ENCODE peak calls at places on chromosome 9, in five cellular contexts. D is mammary epithelial cell, F is kidney, R is endothelial cell of umbilical vein, I is SK-N-SH. N is an unnamed sample.

GRCh38 chr9:26426732-26427131 is 465.9 kb downstream of the CAAP1 start:
- DNase-seq in I (no peak), D (no peak), R (no peak), F (no peak), N (no peak)

GRCh38 chr9:27117489-27118135 is 8.6 kb downstream of the TEK start:
- DNase-seq in I (no peak), D (peak), F (peak), R (peak), N (no peak)

GRCh38 chr9:135507104-135508035 is 6.9 kb downstream of the MRPS2 start:
- DNase-seq in F (peak), R (no peak), D (no peak), I (peak), N (no peak)

GRCh38 chr9:12640021-12640587 is 53.1 kb upstream of the TYRP1 start:
- DNase-seq in D (peak), I (peak), R (peak), F (no peak), N (peak)

GRCh38 chr9:125626187-125626586 is 80.8 kb downstream of the MAPKAP1 start:
- DNase-seq in R (no peak), I (no peak), D (no peak), F (no peak), N (no peak)

GRCh38 chr9:18194316-18194715 is 279.6 kb upstream of the ADAMTSL1 start:
- DNase-seq in R (no peak), F (no peak), D (no peak), I (no peak), N (no peak)

GRCh38 chr9:12774861-12775367 is at the start of gene LURAP1L:
- DNase-seq in I (peak), R (peak), F (no peak), D (peak), N (no peak)

GRCh38 chr9:15144567-15145174 is 162.3 kb downstream of the TTC39B start:
- DNase-seq in R (no peak), D (peak), I (no peak), F (no peak), N (no peak)

DNA sequence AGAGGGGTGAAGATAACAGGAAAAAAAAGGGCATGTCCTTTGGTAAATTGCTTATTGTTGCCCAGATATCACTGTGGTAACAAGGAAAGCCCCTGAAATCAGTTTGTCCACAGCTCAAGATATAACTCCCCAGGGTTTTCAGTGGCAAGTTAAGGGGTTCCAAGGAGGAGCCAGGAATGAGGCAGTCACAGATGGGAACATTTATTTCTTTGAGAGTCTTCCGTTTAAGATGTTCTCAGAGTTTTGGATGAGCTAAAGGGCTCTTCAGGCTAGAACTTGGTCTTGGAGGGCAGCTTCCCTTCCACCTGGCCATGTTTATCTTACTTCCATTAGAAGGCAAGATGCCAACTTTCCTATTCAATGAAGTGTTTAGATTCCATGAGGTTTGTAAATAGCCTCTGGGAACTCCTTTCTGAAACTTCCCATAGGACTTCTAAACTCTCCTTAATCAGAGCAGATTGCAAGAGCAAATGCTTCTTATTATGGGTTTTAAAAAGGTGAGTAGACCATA is 277.6 kb upstream of the TNC start:
- DNase-seq in I (no peak), F (no peak), D (peak), R (no peak), N (no peak)
- H3K9ac ChIP-seq in I (no peak), F (no peak), D (no peak), R (no peak), N (no peak)

DNA sequence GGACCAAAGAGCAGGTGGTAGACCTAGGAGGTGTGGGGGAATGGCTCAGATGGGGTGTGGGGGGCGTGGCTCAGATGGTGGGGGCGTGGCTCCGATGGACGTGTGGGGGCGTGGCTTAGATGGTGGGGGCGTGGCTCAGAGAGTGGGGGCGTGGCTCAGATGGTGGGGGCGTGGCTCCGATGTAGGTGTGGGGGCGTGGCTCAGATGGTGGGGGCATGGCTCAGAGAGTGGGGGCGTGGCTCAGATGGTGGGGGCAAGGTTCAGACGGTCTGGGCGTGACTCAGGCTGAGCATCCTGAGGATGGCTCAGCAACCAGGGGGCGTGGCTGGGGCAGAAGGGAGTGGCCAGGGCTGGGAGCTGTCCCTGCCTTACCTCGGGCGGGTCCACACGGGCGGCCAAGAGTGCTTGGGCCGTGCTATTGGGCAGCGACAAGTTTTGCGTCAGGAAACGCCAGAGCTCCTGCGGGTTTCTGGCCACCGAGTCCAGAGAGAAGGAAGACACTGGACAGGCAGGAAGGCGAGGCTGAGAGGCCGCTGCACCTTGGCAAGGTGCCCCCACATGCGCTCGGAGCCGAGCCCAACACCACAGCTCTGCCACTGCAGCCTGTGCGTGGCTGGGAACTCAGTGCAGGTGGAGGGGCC is 5.9 kb downstream of the ABCA2 start:
- DNase-seq in R (peak), I (peak), D (peak), F (no peak), N (peak)
- H3K9ac ChIP-seq in R (no peak), I (no peak), D (no peak), F (no peak), N (no peak)

GRCh38 chr9:129469188-129469987 is 151.5 kb downstream of the C9orf50 start:
- DNase-seq in I (no peak), D (no peak), R (no peak), F (peak), N (no peak)
- H3K9ac ChIP-seq in I (no peak), D (no peak), R (no peak), F (no peak), N (no peak)

GRCh38 chr9:20426019-20426418 is 196.3 kb downstream of the MLLT3 start:
- DNase-seq in F (no peak), I (no peak), D (no peak), R (no peak), N (no peak)

GRCh38 chr9:20428976-20429375 is 193.3 kb downstream of the MLLT3 start:
- DNase-seq in F (no peak), R (no peak), I (no peak), D (no peak), N (no peak)

DNA sequence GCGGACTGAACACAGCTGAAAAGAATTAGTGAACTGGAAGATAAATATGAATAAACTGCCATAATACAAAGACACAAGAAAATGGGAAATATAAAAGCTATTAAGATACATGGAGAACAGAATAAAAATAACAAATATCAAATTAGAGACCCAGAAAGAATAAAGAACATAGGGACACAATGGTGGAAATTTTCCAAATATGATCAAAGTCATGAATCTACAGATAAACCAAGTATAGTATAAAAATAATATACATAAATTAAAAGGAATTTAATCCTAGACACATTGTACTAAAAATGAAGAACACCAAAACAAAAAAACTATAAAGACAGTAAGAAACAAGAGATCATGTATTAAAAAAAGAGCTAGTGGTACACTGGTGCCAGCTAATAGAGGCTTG is 194.9 kb downstream of the MLLT3 start:
- DNase-seq in I (no peak), D (no peak), F (no peak), R (no peak), N (no peak)
- H3K9ac ChIP-seq in I (no peak), D (no peak), F (no peak), R (no peak), N (no peak)

GRCh38 chr9:92716557-92716956 is 46.6 kb upstream of the IPPK start:
- DNase-seq in I (peak), F (peak), D (peak), R (peak), N (peak)
- H3K9ac ChIP-seq in I (no peak), F (no peak), D (peak), R (no peak), N (peak)

GRCh38 chr9:113523421-113524141 is 60.1 kb downstream of the RGS3 start:
- DNase-seq in I (no peak), D (no peak), R (peak), F (no peak), N (no peak)

GRCh38 chr9:113524460-113524859 is 60.9 kb downstream of the RGS3 start:
- DNase-seq in D (no peak), I (no peak), R (no peak), F (no peak), N (no peak)

GRCh38 chr9:113521693-113522260 is 58.2 kb downstream of the RGS3 start:
- DNase-seq in D (no peak), I (no peak), F (no peak), R (no peak), N (peak)

GRCh38 chr9:113522858-113523257 is 59.3 kb downstream of the RGS3 start:
- DNase-seq in F (no peak), R (no peak), D (no peak), I (no peak), N (no peak)

DNA sequence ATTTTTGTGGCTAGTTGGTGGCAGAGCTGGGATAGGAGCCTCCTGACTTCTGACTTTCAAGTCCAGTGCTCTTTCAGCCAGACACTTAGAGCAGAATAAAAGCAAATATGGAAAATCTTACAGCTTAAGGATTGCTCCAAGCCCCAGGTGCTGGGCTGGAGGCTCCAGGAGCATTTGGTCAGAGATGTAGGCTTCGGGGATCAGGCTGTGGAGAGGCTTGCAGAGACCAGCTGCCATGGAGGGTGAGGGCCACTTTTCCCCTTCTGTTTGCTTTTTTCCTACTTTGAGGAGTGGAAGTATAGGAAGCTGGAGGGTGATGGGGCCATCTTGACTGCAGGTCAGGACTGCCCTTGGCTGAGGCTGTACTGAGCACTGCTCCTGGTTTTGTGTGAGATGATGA is 58.9 kb downstream of the RGS3 start:
- DNase-seq in R (no peak), D (no peak), I (no peak), F (no peak), N (no peak)
- H3K9ac ChIP-seq in R (peak), D (no peak), I (no peak), F (no peak), N (no peak)

DNA sequence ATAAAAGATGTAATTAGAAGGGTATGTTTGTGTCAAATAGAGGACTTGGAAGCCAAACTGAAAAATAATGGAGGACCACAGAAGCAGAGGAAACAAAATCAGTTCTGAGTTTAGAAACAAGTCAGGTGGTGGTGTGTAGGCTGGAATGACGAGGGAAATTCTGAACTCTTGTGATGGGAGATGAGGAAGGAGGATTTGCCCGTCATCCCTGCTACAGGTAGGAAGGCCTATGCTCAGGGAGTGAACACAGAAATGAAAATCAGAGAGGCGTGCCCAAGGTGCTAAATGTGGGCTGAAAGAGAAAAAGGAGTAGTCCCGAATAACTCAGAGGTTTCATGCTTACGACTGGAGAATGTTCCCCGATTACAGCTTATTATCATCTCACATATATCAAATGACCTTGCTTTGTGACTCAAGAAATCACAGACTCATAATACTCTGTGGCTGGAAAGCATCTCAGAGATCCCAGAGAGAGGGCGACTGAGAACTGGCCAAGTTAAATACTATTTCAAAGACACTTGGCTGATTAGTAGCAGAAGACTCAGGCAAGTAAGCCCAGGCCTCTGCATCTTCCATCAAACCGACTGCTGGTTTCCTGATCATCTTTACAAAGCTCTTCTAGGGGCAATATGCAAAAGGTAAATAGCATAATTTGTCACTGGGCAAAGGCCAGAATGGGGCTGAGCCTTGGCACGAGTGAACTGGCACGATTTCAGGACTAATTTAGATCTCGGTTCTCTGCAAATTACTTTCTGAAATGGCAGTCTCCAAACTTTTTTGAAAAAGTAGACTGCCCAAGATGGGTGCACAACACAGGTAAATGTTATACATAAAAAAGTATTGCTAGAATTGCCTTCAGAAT is 125.9 kb downstream of the SUSD1 start:
- DNase-seq in I (no peak), R (no peak), F (no peak), D (no peak), N (no peak)
- H3K9ac ChIP-seq in I (peak), R (no peak), F (no peak), D (no peak), N (no peak)

N was measured in Karpas-422.